ENCODE peak calls at places on chromosome 9, in six cellular contexts. One of them, this sample, is unnamed.

GRCh38 chr9:2060425-2060824 is 45.3 kb downstream of the SMARCA2 start:
- DNase-seq in bronchial epithelial cell: no peak
- DNase-seq in GDM1: no peak
- DNase-seq in A549: no peak
- DNase-seq in stimulated activated CD8-positive, alpha-beta memory T cell treated with anti-CD3 and anti-CD28 coated beads, Interleukin-7, amount 100 ng/mL, for 4 hours: no peak
- DNase-seq in HT1080: no peak
- DNase-seq in this sample: no peak

GRCh38 chr9:116409124-116409523 is 255.5 kb downstream of the PAPPA start:
- DNase-seq in bronchial epithelial cell: no peak
- DNase-seq in GDM1: no peak
- DNase-seq in A549: no peak
- DNase-seq in stimulated activated CD8-positive, alpha-beta memory T cell treated with anti-CD3 and anti-CD28 coated beads, Interleukin-7, amount 100 ng/mL, for 4 hours: no peak
- DNase-seq in HT1080: no peak
- DNase-seq in this sample: no peak

GRCh38 chr9:4678679-4679267 is 596 bp upstream of the CDC37L1 start:
- DNase-seq in bronchial epithelial cell: no peak
- DNase-seq in GDM1: no peak
- DNase-seq in A549: peak; percentile 44
- DNase-seq in stimulated activated CD8-positive, alpha-beta memory T cell treated with anti-CD3 and anti-CD28 coated beads, Interleukin-7, amount 100 ng/mL, for 4 hours: peak; percentile 5
- DNase-seq in HT1080: peak; percentile 52
- DNase-seq in this sample: no peak

GRCh38 chr9:77176106-77176505 is 1.2 kb upstream of the VPS13A start:
- DNase-seq in bronchial epithelial cell: no peak
- DNase-seq in GDM1: no peak
- DNase-seq in A549: no peak
- DNase-seq in stimulated activated CD8-positive, alpha-beta memory T cell treated with anti-CD3 and anti-CD28 coated beads, Interleukin-7, amount 100 ng/mL, for 4 hours: no peak
- DNase-seq in HT1080: no peak
- DNase-seq in this sample: no peak

GRCh38 chr9:106420511-106420944 is 442.4 kb upstream of the ZNF462 start:
- DNase-seq in bronchial epithelial cell: peak; percentile 57
- DNase-seq in GDM1: peak; percentile 86
- DNase-seq in A549: no peak
- DNase-seq in stimulated activated CD8-positive, alpha-beta memory T cell treated with anti-CD3 and anti-CD28 coated beads, Interleukin-7, amount 100 ng/mL, for 4 hours: peak; percentile 0
- DNase-seq in HT1080: peak; percentile 87
- DNase-seq in this sample: no peak

GRCh38 chr9:135751501-135751900 is 49.5 kb downstream of the KCNT1 start:
- DNase-seq in bronchial epithelial cell: no peak
- DNase-seq in GDM1: no peak
- DNase-seq in A549: no peak
- DNase-seq in stimulated activated CD8-positive, alpha-beta memory T cell treated with anti-CD3 and anti-CD28 coated beads, Interleukin-7, amount 100 ng/mL, for 4 hours: no peak
- DNase-seq in HT1080: no peak
- DNase-seq in this sample: no peak

GRCh38 chr9:4430492-4431261 is 59.6 kb upstream of the SLC1A1 start:
- DNase-seq in bronchial epithelial cell: no peak
- DNase-seq in GDM1: no peak
- DNase-seq in A549: no peak
- DNase-seq in stimulated activated CD8-positive, alpha-beta memory T cell treated with anti-CD3 and anti-CD28 coated beads, Interleukin-7, amount 100 ng/mL, for 4 hours: no peak
- DNase-seq in HT1080: no peak
- DNase-seq in this sample: no peak

GRCh38 chr9:137431416-137431931 is 8.3 kb downstream of the NOXA1 start:
- DNase-seq in bronchial epithelial cell: no peak
- DNase-seq in GDM1: no peak
- DNase-seq in A549: no peak
- DNase-seq in stimulated activated CD8-positive, alpha-beta memory T cell treated with anti-CD3 and anti-CD28 coated beads, Interleukin-7, amount 100 ng/mL, for 4 hours: no peak
- DNase-seq in HT1080: no peak
- DNase-seq in this sample: no peak

GRCh38 chr9:274101-274500 is 59.4 kb downstream of the DOCK8 start:
- DNase-seq in bronchial epithelial cell: no peak
- DNase-seq in GDM1: no peak
- DNase-seq in A549: no peak
- DNase-seq in stimulated activated CD8-positive, alpha-beta memory T cell treated with anti-CD3 and anti-CD28 coated beads, Interleukin-7, amount 100 ng/mL, for 4 hours: no peak
- DNase-seq in HT1080: no peak
- DNase-seq in this sample: no peak

GRCh38 chr9:104802110-104802509 is 38.2 kb downstream of the NIPSNAP3B start:
- DNase-seq in bronchial epithelial cell: no peak
- DNase-seq in GDM1: no peak
- DNase-seq in A549: no peak
- DNase-seq in stimulated activated CD8-positive, alpha-beta memory T cell treated with anti-CD3 and anti-CD28 coated beads, Interleukin-7, amount 100 ng/mL, for 4 hours: no peak
- DNase-seq in HT1080: no peak
- DNase-seq in this sample: no peak

GRCh38 chr9:81526587-81526986 is 162.8 kb downstream of the TLE1 start:
- DNase-seq in bronchial epithelial cell: peak; percentile 28
- DNase-seq in GDM1: no peak
- DNase-seq in A549: no peak
- DNase-seq in stimulated activated CD8-positive, alpha-beta memory T cell treated with anti-CD3 and anti-CD28 coated beads, Interleukin-7, amount 100 ng/mL, for 4 hours: no peak
- DNase-seq in HT1080: peak; percentile 53
- DNase-seq in this sample: no peak

GRCh38 chr9:12656803-12657202 is 36.4 kb upstream of the TYRP1 start:
- DNase-seq in bronchial epithelial cell: no peak
- DNase-seq in GDM1: no peak
- DNase-seq in A549: no peak
- DNase-seq in stimulated activated CD8-positive, alpha-beta memory T cell treated with anti-CD3 and anti-CD28 coated beads, Interleukin-7, amount 100 ng/mL, for 4 hours: no peak
- DNase-seq in HT1080: no peak
- DNase-seq in this sample: no peak

GRCh38 chr9:125376261-125377226 is 114.9 kb downstream of the GAPVD1 start:
- DNase-seq in bronchial epithelial cell: no peak
- DNase-seq in GDM1: no peak
- DNase-seq in A549: no peak
- DNase-seq in stimulated activated CD8-positive, alpha-beta memory T cell treated with anti-CD3 and anti-CD28 coated beads, Interleukin-7, amount 100 ng/mL, for 4 hours: no peak
- DNase-seq in HT1080: no peak
- DNase-seq in this sample: no peak

GRCh38 chr9:15999422-16000339 is 446.8 kb downstream of the CCDC171 start:
- DNase-seq in bronchial epithelial cell: peak; percentile 86
- DNase-seq in GDM1: no peak
- DNase-seq in A549: peak; percentile 79
- DNase-seq in stimulated activated CD8-positive, alpha-beta memory T cell treated with anti-CD3 and anti-CD28 coated beads, Interleukin-7, amount 100 ng/mL, for 4 hours: no peak
- DNase-seq in HT1080: peak; percentile 98
- DNase-seq in this sample: no peak

GRCh38 chr9:123957168-123957721 is 27.3 kb upstream of the DENND1A start:
- DNase-seq in bronchial epithelial cell: peak; percentile 34
- DNase-seq in GDM1: no peak
- DNase-seq in A549: no peak
- DNase-seq in stimulated activated CD8-positive, alpha-beta memory T cell treated with anti-CD3 and anti-CD28 coated beads, Interleukin-7, amount 100 ng/mL, for 4 hours: no peak
- DNase-seq in HT1080: no peak
- DNase-seq in this sample: no peak